ENCODE peak calls at places on chromosomes 6 and 20, in nine cellular contexts. A is IMR-90, R is PC-3, P is testis, L is fibroblast of lung, K is Peyer's patch, I is K562, J is sigmoid colon, Q is lower lobe of right lung. X is an unnamed sample.
A peak's percentile ranks its signal among the peaks of the same experiment; 100 is the strongest.

GRCh38 chr6:41683460-41684310 is 45.4 kb downstream of the MDFI start:
- DNase-seq in A (peak; percentile 51), R (peak; percentile 71), P (peak; percentile 90), L (peak; percentile 70), K (peak; percentile 87), I (peak; percentile 92), J (peak; percentile 90), Q (peak; percentile 89), X (peak; percentile 58)

GRCh38 chr6:70176853-70177550 is 125.9 kb downstream of the COL9A1 start:
- DNase-seq in A (no peak), R (no peak), P (no peak), L (no peak), K (no peak), I (no peak), J (no peak), Q (no peak), X (no peak)

GRCh38 chr20:5584678-5585077 is 165.5 kb upstream of the SHLD1 start:
- DNase-seq in A (no peak), R (no peak), P (no peak), L (no peak), K (no peak), I (no peak), J (no peak), Q (no peak), X (no peak)

GRCh38 chr20:44807684-44808056 is 2.7 kb downstream of the RIMS4 start:
- DNase-seq in A (no peak), R (no peak), P (no peak), L (no peak), K (no peak), I (no peak), J (no peak), Q (no peak), X (no peak)

GRCh38 chr20:63477944-63478343 is 5.5 kb upstream of the KCNQ2 start:
- DNase-seq in A (no peak), R (no peak), P (no peak), L (no peak), K (no peak), I (no peak), J (no peak), Q (no peak), X (no peak)

GRCh38 chr20:10682939-10683338 is 9.1 kb upstream of the JAG1 start:
- DNase-seq in A (peak; percentile 47), R (no peak), P (no peak), L (no peak), K (no peak), I (no peak), J (no peak), Q (no peak), X (no peak)

GRCh38 chr6:135740580-135740979 is 110.9 kb upstream of the PDE7B start:
- DNase-seq in A (no peak), R (no peak), P (no peak), L (no peak), K (no peak), I (no peak), J (no peak), Q (no peak), X (no peak)

GRCh38 chr20:53576586-53577318 is 16.9 kb downstream of the ZNF217 start:
- DNase-seq in A (no peak), R (no peak), P (no peak), L (no peak), K (no peak), I (no peak), J (no peak), Q (no peak), X (no peak)

GRCh38 chr20:1300083-1300840 is 28.7 kb downstream of the SDCBP2 start:
- DNase-seq in A (no peak), R (no peak), P (no peak), L (no peak), K (peak; percentile 32), I (no peak), J (peak; percentile 61), Q (no peak), X (no peak)

GRCh38 chr6:166484863-166485262 is 101.6 kb downstream of the RAMACL start:
- DNase-seq in A (no peak), R (no peak), P (no peak), L (no peak), K (no peak), I (no peak), J (no peak), Q (no peak), X (no peak)

GRCh38 chr20:14986656-14987055 is 649.2 kb upstream of the FLRT3 start:
- DNase-seq in A (no peak), R (no peak), P (no peak), L (no peak), K (no peak), I (no peak), J (no peak), Q (no peak), X (no peak)
- H3K4me1 ChIP-seq in A (no peaks in the 10 kb centered on the region), R (peaks cover 37% of the 10 kb centered on the region), P (no peaks in the 10 kb centered on the region), L (no peaks in the 10 kb centered on the region), K (no peaks in the 10 kb centered on the region), I (no peaks in the 10 kb centered on the region), J (no peaks in the 10 kb centered on the region), Q (no peaks in the 10 kb centered on the region), X (no peaks in the 10 kb centered on the region)

GRCh38 chr6:142808405-142809061 is 136.4 kb downstream of the HIVEP2 start:
- DNase-seq in A (no peak), R (no peak), P (no peak), L (no peak), K (no peak), I (no peak), J (no peak), Q (no peak), X (no peak)

GRCh38 chr6:142809947-142810346 is 135.0 kb downstream of the HIVEP2 start:
- DNase-seq in A (no peak), R (no peak), P (no peak), L (no peak), K (no peak), I (no peak), J (no peak), Q (no peak), X (no peak)

GRCh38 chr6:142816024-142816423 is 129.0 kb downstream of the HIVEP2 start:
- DNase-seq in A (peak; percentile 56), R (no peak), P (no peak), L (no peak), K (no peak), I (no peak), J (no peak), Q (no peak), X (no peak)

GRCh38 chr6:142811923-142812322 is 133.1 kb downstream of the HIVEP2 start:
- DNase-seq in A (no peak), R (no peak), P (no peak), L (no peak), K (no peak), I (no peak), J (no peak), Q (no peak), X (no peak)

DNA sequence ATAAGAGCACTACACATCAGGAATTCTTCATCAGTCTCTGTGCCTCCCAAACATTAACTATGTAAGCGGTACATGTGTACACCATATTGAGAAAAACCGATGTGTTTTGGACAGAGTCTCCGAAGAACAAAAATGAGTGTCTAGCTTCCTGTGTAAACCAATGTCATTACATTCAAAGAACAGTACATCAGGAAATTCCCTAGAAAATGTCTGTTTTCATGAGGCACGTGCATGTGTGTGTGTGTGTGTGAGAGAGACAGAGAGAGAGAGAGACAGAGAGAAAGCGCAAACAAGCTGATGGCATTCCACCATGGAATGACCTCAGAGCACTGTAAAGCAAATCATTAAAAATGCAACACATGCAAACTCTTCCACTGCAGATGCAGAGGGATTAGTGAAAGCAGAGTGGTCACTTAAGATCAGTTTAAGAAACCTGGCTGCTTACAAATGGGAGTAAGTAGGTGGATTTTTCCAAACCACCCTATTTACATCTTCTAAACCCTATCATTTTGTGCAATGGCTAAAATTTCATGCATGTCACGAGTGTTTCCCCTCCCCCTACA is 133.9 kb downstream of the HIVEP2 start:
- DNase-seq in A (peak; percentile 88), R (no peak), P (no peak), L (peak; percentile 74), K (no peak), I (no peak), J (no peak), Q (no peak), X (no peak)
- H3K4me3 ChIP-seq in A (no peak overlapping the region), R (no peak overlapping the region), P (no peak overlapping the region), L (peak overlapping the region; percentile 27), K (no peak overlapping the region), I (no peak overlapping the region), J (no peak overlapping the region), Q (no peak overlapping the region), X (no peak overlapping the region)

DNA sequence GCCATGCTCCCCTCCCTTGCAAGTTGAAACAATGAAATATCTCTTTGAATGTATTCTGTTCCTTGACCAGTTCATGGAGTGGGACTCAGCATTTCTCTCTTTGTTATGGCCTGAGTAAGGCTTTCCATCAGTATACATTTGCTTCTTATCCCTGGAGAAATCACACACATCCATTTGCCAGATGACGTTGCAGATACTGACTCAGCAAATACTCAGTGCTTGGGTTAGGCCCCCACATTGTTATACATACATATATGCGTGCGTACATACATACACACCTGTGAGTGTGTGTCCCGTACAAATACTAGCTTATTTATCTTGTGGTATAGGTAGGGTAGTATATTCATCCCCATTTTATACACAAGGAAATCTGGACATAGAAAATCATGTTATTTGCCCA is 72.4 kb downstream of the PLG start:
- DNase-seq in A (no peak), R (no peak), P (no peak), L (no peak), K (no peak), I (no peak), J (no peak), Q (no peak), X (no peak)
- H3K27me3 ChIP-seq in A (no peaks in the 10 kb centered on the region), R (no peaks in the 10 kb centered on the region), P (no peaks in the 10 kb centered on the region), L (no peaks in the 10 kb centered on the region), K (no peaks in the 10 kb centered on the region), I (no peaks in the 10 kb centered on the region), J (no peaks in the 10 kb centered on the region), Q (no peaks in the 10 kb centered on the region), X (no peaks in the 10 kb centered on the region)

GRCh38 chr6:3163248-3163594 is 5.9 kb upstream of the TUBB2A start:
- DNase-seq in A (no peak), R (no peak), P (no peak), L (peak; percentile 54), K (no peak), I (no peak), J (no peak), Q (peak; percentile 77), X (no peak)
- H3K4me1 ChIP-seq in A (peaks cover 2% of the 10 kb centered on the region), R (peaks cover 27% of the 10 kb centered on the region), P (no peaks in the 10 kb centered on the region), L (no peaks in the 10 kb centered on the region), K (no peaks in the 10 kb centered on the region), I (peaks cover 28% of the 10 kb centered on the region), J (peaks cover 26% of the 10 kb centered on the region), Q (peaks cover 6% of the 10 kb centered on the region), X (peaks cover 44% of the 10 kb centered on the region)

GRCh38 chr6:56767892-56768531 is 125.3 kb upstream of the DST start:
- DNase-seq in A (no peak), R (peak; percentile 21), P (no peak), L (no peak), K (no peak), I (no peak), J (no peak), Q (no peak), X (no peak)

GRCh38 chr6:56765494-56765893 is 122.8 kb upstream of the DST start:
- DNase-seq in A (no peak), R (no peak), P (no peak), L (no peak), K (no peak), I (no peak), J (no peak), Q (no peak), X (no peak)

GRCh38 chr6:56766806-56767178 is 124.1 kb upstream of the DST start:
- DNase-seq in A (peak; percentile 91), R (peak; percentile 72), P (no peak), L (peak; percentile 90), K (no peak), I (no peak), J (no peak), Q (no peak), X (no peak)

GRCh38 chr6:56766139-56766805 is 123.6 kb upstream of the DST start:
- DNase-seq in A (no peak), R (no peak), P (no peak), L (no peak), K (no peak), I (no peak), J (no peak), Q (no peak), X (no peak)

GRCh38 chr6:56767435-56767834 is 124.7 kb upstream of the DST start:
- DNase-seq in A (no peak), R (no peak), P (no peak), L (no peak), K (no peak), I (no peak), J (no peak), Q (no peak), X (no peak)
- H3K4me3 ChIP-seq in A (no peak overlapping the region), R (no peak overlapping the region), P (no peak overlapping the region), L (no peak overlapping the region), K (no peak overlapping the region), I (no peak overlapping the region), J (no peak overlapping the region), Q (no peak overlapping the region), X (no peak overlapping the region)

X was measured in HAP-1.